ENCODE peak calls at places on chromosomes 1 and 21, in ten cellular contexts. A is AG09309; X is breast epithelium; R is left ventricle myocardium inferior; Q is activated T-cell treated with anti-CD3 and anti-CD28 coated beads, Interleukin-2, amount 50 U/mL, for 24 hours; S is HFF-Myc; H is stimulated activated CD8-positive, alpha-beta memory T cell treated with anti-CD3 and anti-CD28 coated beads, Interleukin-7, amount 100 ng/mL, for 24 hours; N is mesendoderm; E is left ventricle myocardium superior; O is T-cell. F is an unnamed sample.

GRCh38 chr1:219834247-219834917 is 94.0 kb downstream of the SLC30A10 start:
- DNase-seq in N (no peak), R (no peak), O (no peak), S (no peak), H (no peak), Q (no peak), E (no peak), A (no peak), X (no peak), F (no peak)

GRCh38 chr1:169565335-169566271 is 20.7 kb downstream of the F5 start:
- DNase-seq in S (no peak), Q (no peak), R (no peak), O (no peak), E (no peak), N (no peak), X (no peak), A (no peak), H (no peak), F (no peak)

GRCh38 chr1:107933736-107934135 is 31.2 kb downstream of the VAV3 start:
- DNase-seq in Q (no peak), O (no peak), E (no peak), R (no peak), H (no peak), N (no peak), S (no peak), X (no peak), A (no peak), F (no peak)

GRCh38 chr1:40650075-40650474 is 15.4 kb downstream of the RIMS3 start:
- DNase-seq in R (no peak), N (peak), X (no peak), A (no peak), H (no peak), S (no peak), E (no peak), Q (no peak), O (no peak), F (no peak)

GRCh38 chr1:20494609-20495311 is 8.8 kb upstream of the CAMK2N1 start:
- DNase-seq in A (peak), O (no peak), X (no peak), N (no peak), S (peak), E (no peak), R (no peak), H (no peak), Q (no peak), F (no peak)

GRCh38 chr1:17596651-17597509 is 57.4 kb downstream of the ARHGEF10L start:
- DNase-seq in E (no peak), X (no peak), S (no peak), A (no peak), O (no peak), R (no peak), Q (no peak), N (peak), H (no peak), F (no peak)

GRCh38 chr1:231606712-231607111 is 19.9 kb upstream of the DISC1 start:
- DNase-seq in H (no peak), R (no peak), E (no peak), S (no peak), O (no peak), N (peak), X (no peak), Q (no peak), A (no peak), F (no peak)

GRCh38 chr1:73765551-73766233 is 432.3 kb downstream of the LRRIQ3 start:
- DNase-seq in Q (no peak), X (no peak), O (no peak), N (no peak), R (no peak), S (no peak), E (no peak), A (no peak), H (no peak), F (no peak)

GRCh38 chr1:112464501-112464900 is 44.3 kb upstream of the WNT2B start:
- DNase-seq in S (no peak), E (no peak), Q (no peak), A (no peak), N (peak), H (no peak), R (no peak), X (peak), O (no peak), F (no peak)

GRCh38 chr1:190667914-190668313 is 190.2 kb upstream of the BRINP3 start:
- DNase-seq in Q (no peak), A (no peak), X (no peak), N (no peak), S (no peak), H (no peak), E (no peak), R (no peak), O (no peak), F (no peak)

GRCh38 chr1:4108341-4108740 is 208.3 kb upstream of the C1orf174 start:
- DNase-seq in E (no peak), S (no peak), Q (no peak), R (no peak), H (no peak), A (no peak), N (peak), X (no peak), O (no peak), F (no peak)

GRCh38 chr1:248404024-248404423 is 1.2 kb downstream of the OR2T1 start:
- DNase-seq in S (no peak), Q (no peak), A (no peak), N (peak), E (no peak), O (no peak), H (no peak), R (no peak), X (no peak), F (no peak)

GRCh38 chr1:24952413-24952841 is 22.4 kb upstream of the RUNX3 start:
- DNase-seq in N (no peak), H (no peak), R (no peak), S (no peak), E (no peak), O (no peak), Q (no peak), X (no peak), A (no peak), F (peak)

GRCh38 chr1:88169939-88170338 is 514.1 kb upstream of the PKN2 start:
- DNase-seq in Q (no peak), N (no peak), R (no peak), H (no peak), A (no peak), O (no peak), S (no peak), E (no peak), X (no peak), F (no peak)

GRCh38 chr21:16069713-16070112 is 339.9 kb downstream of the USP25 start:
- DNase-seq in S (no peak), R (no peak), X (no peak), E (no peak), A (no peak), N (no peak), H (no peak), Q (no peak), O (no peak), F (no peak)

GRCh38 chr1:64920936-64921589 is 45.3 kb downstream of the JAK1 start:
- DNase-seq in S (no peak), Q (no peak), O (no peak), H (no peak), R (no peak), A (no peak), X (no peak), E (no peak), N (no peak), F (no peak)

GRCh38 chr21:36887983-36888382 is 78.5 kb downstream of the HLCS start:
- DNase-seq in X (no peak), N (no peak), A (no peak), E (no peak), H (no peak), O (no peak), S (no peak), R (no peak), Q (no peak), F (no peak)

GRCh38 chr1:21341022-21341421 is 50.8 kb upstream of the ECE1 start:
- DNase-seq in R (no peak), S (no peak), E (no peak), A (no peak), X (no peak), Q (no peak), N (no peak), O (no peak), H (no peak), F (no peak)

GRCh38 chr21:17775431-17776126 is 43.6 kb downstream of the C21orf91 start:
- DNase-seq in N (no peak), A (no peak), H (peak), Q (peak), E (no peak), R (no peak), S (no peak), X (no peak), O (peak), F (peak)

GRCh38 chr1:3910769-3911520 is 10.9 kb upstream of the C1orf174 start:
- DNase-seq in S (no peak), A (no peak), R (peak), H (peak), X (peak), O (peak), N (peak), E (peak), Q (peak), F (peak)

GRCh38 chr21:44539991-44540666 is at the start of gene KRTAP10-1:
- DNase-seq in S (no peak), X (no peak), A (no peak), H (no peak), E (no peak), R (no peak), N (no peak), O (no peak), Q (no peak), F (no peak)

GRCh38 chr1:230123280-230124186 is 56.5 kb downstream of the GALNT2 start:
- DNase-seq in R (no peak), O (no peak), N (no peak), A (no peak), E (no peak), Q (no peak), S (peak), X (no peak), H (no peak), F (peak)

GRCh38 chr1:232793944-232794343 is 11.3 kb upstream of the MAP10 start:
- DNase-seq in X (no peak), E (no peak), A (peak), S (peak), Q (no peak), O (no peak), R (no peak), H (no peak), N (no peak), F (no peak)

GRCh38 chr1:107865627-107866026 is 99.4 kb downstream of the VAV3 start:
- DNase-seq in S (no peak), A (no peak), O (no peak), N (peak), E (no peak), X (no peak), Q (no peak), H (no peak), R (no peak), F (no peak)

GRCh38 chr1:114901739-114902255 is 47.1 kb downstream of the SYCP1 start:
- DNase-seq in S (no peak), R (no peak), O (no peak), Q (no peak), N (no peak), A (no peak), X (no peak), H (no peak), E (no peak), F (no peak)

GRCh38 chr1:234724517-234725176 is 114.7 kb upstream of the IRF2BP2 start:
- DNase-seq in A (no peak), R (peak), S (no peak), E (peak), Q (peak), H (no peak), N (no peak), O (no peak), X (no peak), F (no peak)

GRCh38 chr1:154809436-154810413 is 60.4 kb downstream of the KCNN3 start:
- DNase-seq in E (no peak), S (no peak), N (no peak), H (no peak), Q (no peak), A (no peak), X (no peak), O (no peak), R (no peak), F (no peak)

GRCh38 chr1:182713939-182714338 is 29.6 kb upstream of the RGS8 start:
- DNase-seq in Q (no peak), S (no peak), E (no peak), O (no peak), A (no peak), H (no peak), N (no peak), X (no peak), R (no peak), F (no peak)

GRCh38 chr1:52786148-52786547 is 56.4 kb upstream of the ZYG11A start:
- DNase-seq in X (no peak), Q (no peak), S (no peak), E (no peak), A (no peak), H (no peak), O (no peak), R (no peak), N (no peak), F (no peak)

GRCh38 chr21:41950941-41951408 is 2.8 kb downstream of the C2CD2 start:
- DNase-seq in H (no peak), A (no peak), O (no peak), X (no peak), N (peak), S (no peak), E (peak), Q (no peak), R (no peak), F (no peak)

GRCh38 chr1:243351347-243351746 is 95.5 kb downstream of the SDCCAG8 start:
- DNase-seq in Q (no peak), A (no peak), H (no peak), R (no peak), E (no peak), S (no peak), N (no peak), X (no peak), O (no peak), F (no peak)

GRCh38 chr1:223704921-223705878 is 7.1 kb upstream of the CAPN2 start:
- DNase-seq in X (no peak), Q (no peak), R (no peak), N (no peak), H (no peak), A (no peak), S (no peak), O (no peak), E (peak), F (no peak)

GRCh38 chr1:29123871-29124365 is at the start of gene TMEM200B:
- DNase-seq in R (peak), N (no peak), X (no peak), E (peak), Q (no peak), O (no peak), S (no peak), A (no peak), H (no peak), F (no peak)

GRCh38 chr21:42400525-42400924 is 3.2 kb upstream of the UBASH3A start:
- DNase-seq in X (no peak), A (no peak), S (peak), N (peak), E (no peak), O (no peak), Q (peak), H (no peak), R (no peak), F (no peak)

GRCh38 chr1:245679796-245680195 is 525.0 kb downstream of the KIF26B start:
- DNase-seq in Q (no peak), N (no peak), O (no peak), E (no peak), S (no peak), A (no peak), R (no peak), X (no peak), H (no peak), F (no peak)